ENCODE peak calls at places on chromosomes 2 and 18, in eight cellular contexts. Z, R, A, O, V, I, N and B are unnamed samples.
A peak's percentile ranks its signal among the peaks of the same experiment; 100 is the strongest.

GRCh38 chr2:175605599-175605988 is 396.5 kb downstream of the LNPK start:
- DNase-seq in Z (no peak), A (no peak), N (no peak), O (no peak), V (no peak), I (no peak), R (no peak), B (no peak)

GRCh38 chr2:31526946-31527345 is 53.8 kb downstream of the SRD5A2 start:
- DNase-seq in V (no peak), N (no peak), O (no peak), R (no peak), I (no peak), A (no peak), Z (no peak), B (no peak)

GRCh38 chr2:159073256-159073655 is 104.8 kb downstream of the TANC1 start:
- DNase-seq in N (no peak), Z (no peak), A (no peak), V (no peak), O (no peak), R (no peak), I (no peak), B (no peak)

GRCh38 chr18:79912409-79912991 is 39.0 kb downstream of the SLC66A2 start:
- DNase-seq in I (no peak), Z (no peak), R (peak; percentile 73), V (no peak), A (no peak), O (no peak), N (no peak), B (no peak)

GRCh38 chr2:184053326-184053725 is 545.0 kb upstream of the ZNF804A start:
- DNase-seq in N (no peak), R (no peak), I (no peak), Z (peak; percentile 85), V (no peak), O (no peak), A (no peak), B (no peak)

GRCh38 chr2:135052997-135053474 is 944 bp downstream of the RAB3GAP1 start:
- DNase-seq in A (peak; percentile 38), O (no peak), I (no peak), Z (no peak), V (no peak), N (no peak), R (no peak), B (no peak)

GRCh38 chr2:225428360-225428759 is 28.9 kb downstream of the NYAP2 start:
- DNase-seq in R (no peak), N (no peak), A (no peak), O (no peak), I (no peak), V (no peak), Z (peak; percentile 73), B (no peak)

GRCh38 chr2:127165539-127165935 is 54.6 kb downstream of the CYP27C1 start:
- DNase-seq in Z (no peak), I (no peak), V (no peak), A (no peak), O (no peak), R (no peak), N (no peak), B (no peak)

GRCh38 chr18:25261768-25262167 is 90.2 kb downstream of the ZNF521 start:
- DNase-seq in V (no peak), Z (no peak), A (no peak), R (no peak), O (no peak), I (no peak), N (no peak), B (no peak)

GRCh38 chr2:74037379-74037860 is 52.7 kb downstream of the TET3 start:
- DNase-seq in I (no peak), A (no peak), Z (no peak), N (peak; percentile 16), R (no peak), O (peak; percentile 62), V (no peak), B (no peak)

GRCh38 chr2:216298719-216299118 is 73.6 kb downstream of the MARCHF4 start:
- DNase-seq in Z (no peak), O (no peak), N (peak; percentile 86), V (peak; percentile 39), A (no peak), I (no peak), R (no peak), B (no peak)

GRCh38 chr18:79733135-79733609 is 53.6 kb downstream of the CTDP1 start:
- DNase-seq in A (no peak), R (no peak), O (no peak), I (no peak), N (no peak), V (no peak), Z (no peak), B (no peak)

GRCh38 chr2:169828141-169828811 is 1.0 kb downstream of the UBR3 start:
- DNase-seq in I (peak; percentile 18), N (peak; percentile 53), O (peak; percentile 70), A (peak; percentile 38), Z (peak; percentile 17), R (peak; percentile 70), V (no peak), B (peak; percentile 89)

GRCh38 chr2:229445501-229446294 is 174.6 kb upstream of the PID1 start:
- DNase-seq in I (no peak), N (peak; percentile 19), Z (no peak), R (peak; percentile 48), A (no peak), V (no peak), O (no peak), B (peak; percentile 19)

GRCh38 chr2:176614049-176614448 is 344.8 kb downstream of the MTX2 start:
- DNase-seq in I (no peak), Z (no peak), A (no peak), N (no peak), R (no peak), V (no peak), O (peak; percentile 91), B (no peak)

GRCh38 chr2:138182913-138183312 is 218.6 kb downstream of the HNMT start:
- DNase-seq in A (no peak), O (no peak), R (peak; percentile 54), V (no peak), N (peak; percentile 13), Z (no peak), I (no peak), B (no peak)

GRCh38 chr2:219426068-219426443 is 7.9 kb downstream of the DES start:
- DNase-seq in R (no peak), N (no peak), Z (no peak), A (no peak), O (no peak), V (no peak), I (no peak), B (no peak)

GRCh38 chr2:134139615-134140014 is 114.3 kb upstream of the MGAT5 start:
- DNase-seq in O (no peak), I (no peak), V (no peak), Z (no peak), N (no peak), A (no peak), R (no peak), B (peak; percentile 67)

GRCh38 chr18:66616523-66616983 is 12.7 kb upstream of the CDH19 start:
- DNase-seq in R (no peak), A (no peak), N (no peak), Z (no peak), I (no peak), V (no peak), O (peak; percentile 59), B (peak; percentile 52)

GRCh38 chr2:186690796-186691195 is 3.1 kb upstream of the FAM171B start:
- DNase-seq in O (no peak), V (no peak), R (no peak), N (no peak), A (no peak), Z (no peak), I (no peak), B (no peak)

GRCh38 chr2:241701155-241701404 is 759 bp upstream of the ING5 start:
- DNase-seq in Z (no peak), V (no peak), A (no peak), R (peak; percentile 83), N (no peak), O (no peak), I (no peak), B (no peak)

GRCh38 chr2:40431600-40431955 is 20.3 kb downstream of the SLC8A1 start:
- DNase-seq in R (no peak), A (no peak), Z (no peak), V (no peak), N (peak; percentile 71), O (no peak), I (no peak), B (peak; percentile 77)

GRCh38 chr2:52904511-52904910 is 863.1 kb upstream of the CHAC2 start:
- DNase-seq in A (no peak), Z (no peak), O (no peak), R (no peak), V (no peak), N (no peak), I (no peak), B (no peak)

GRCh38 chr2:176473177-176473576 is 203.9 kb downstream of the MTX2 start:
- DNase-seq in N (peak; percentile 40), O (peak; percentile 63), A (no peak), Z (peak; percentile 86), R (no peak), I (no peak), V (no peak), B (peak; percentile 48)

GRCh38 chr18:22783662-22784076 is 149.5 kb upstream of the RBBP8 start:
- DNase-seq in I (no peak), V (no peak), A (no peak), R (no peak), O (no peak), Z (no peak), N (no peak), B (no peak)

GRCh38 chr2:230687498-230687897 is 25.1 kb upstream of the CAB39 start:
- DNase-seq in R (no peak), N (peak; percentile 29), V (no peak), Z (no peak), I (no peak), O (no peak), A (no peak), B (no peak)

GRCh38 chr2:46909771-46910419 is 5.7 kb downstream of the MCFD2 start:
- DNase-seq in O (peak; percentile 14), Z (no peak), V (peak; percentile 83), A (peak; percentile 45), I (no peak), N (peak; percentile 81), R (peak; percentile 15), B (peak; percentile 49)

GRCh38 chr2:176111891-176112374 is 4.6 kb upstream of the HOXD10 start:
- DNase-seq in A (no peak), N (no peak), I (no peak), O (no peak), R (no peak), Z (no peak), V (no peak), B (no peak)

GRCh38 chr2:221943078-221943810 is 355.6 kb downstream of the PAX3 start:
- DNase-seq in A (no peak), O (no peak), Z (no peak), R (no peak), I (no peak), N (peak; percentile 8), V (no peak), B (no peak)

GRCh38 chr2:109289823-109290222 is 160.8 kb downstream of the SH3RF3 start:
- DNase-seq in A (no peak), N (no peak), Z (no peak), V (no peak), R (no peak), O (no peak), I (no peak), B (no peak)

GRCh38 chr2:75200140-75200985 is 1.0 kb upstream of the TACR1 start:
- DNase-seq in Z (peak; percentile 66), I (peak; percentile 42), A (no peak), O (peak; percentile 81), V (no peak), N (peak; percentile 32), R (peak; percentile 50), B (peak; percentile 67)

GRCh38 chr18:28357785-28358401 is 181.0 kb upstream of the CDH2 start:
- DNase-seq in Z (no peak), N (no peak), A (no peak), O (peak; percentile 15), V (no peak), R (no peak), I (no peak), B (peak; percentile 6)

GRCh38 chr2:128260239-128261138 is 58.2 kb downstream of the HS6ST1 start:
- DNase-seq in N (peak; percentile 83), V (no peak), A (no peak), O (peak; percentile 15), Z (no peak), I (peak; percentile 26), R (peak; percentile 37), B (peak; percentile 90)